ENCODE peak calls at places on chromosomes 3 and 15, in nine cellular contexts. Q is stimulated activated CD4-positive, alpha-beta T cell treated with anti-CD3 and anti-CD28 coated beads, Interleukin-4, amount 100 ng/mL, for 48 hours; J is stimulated activated CD8-positive, alpha-beta memory T cell treated with anti-CD3 and anti-CD28 coated beads, Interleukin-15, amount 100 ng/mL, for 4 hours; K is mucosa of gallbladder; L is NCI-H1092 treated with DMSO at 0.1 percent for 48 hours; W is posterior cingulate gyrus; F is astrocyte; M is Jurkat, Clone E6-1; S is T-helper 1 cell. H is an unnamed sample.

GRCh38 chr3:17680530-17680929 is 61.9 kb downstream of the TBC1D5 start:
- DNase-seq in Q (no peak), J (no peak), K (no peak), L (no peak), W (no peak), F (no peak), M (no peak), S (no peak), H (no peak)

GRCh38 chr15:47506543-47507090 is 210.7 kb upstream of the SEMA6D start:
- DNase-seq in Q (no peak), J (no peak), K (no peak), L (no peak), W (no peak), F (peak), M (no peak), S (no peak), H (no peak)

GRCh38 chr3:115141018-115141757 is 5.9 kb downstream of the ZBTB20 start:
- DNase-seq in Q (no peak), J (no peak), K (no peak), L (no peak), W (no peak), F (no peak), M (no peak), S (no peak), H (peak)

GRCh38 chr15:54014067-54014466 is 35.8 kb downstream of the UNC13C start:
- DNase-seq in Q (no peak), J (no peak), K (no peak), L (no peak), W (no peak), F (no peak), M (no peak), S (no peak), H (no peak)

GRCh38 chr3:38157562-38157961 is 7.8 kb upstream of the OXSR1 start:
- DNase-seq in Q (no peak), J (no peak), K (no peak), L (no peak), W (no peak), F (no peak), M (no peak), S (no peak), H (no peak)

GRCh38 chr15:89399390-89400120 is 64.9 kb upstream of the POLG start:
- DNase-seq in Q (no peak), J (no peak), K (no peak), L (peak), W (no peak), F (no peak), M (peak), S (no peak), H (peak)

GRCh38 chr3:99817047-99817436 is 620 bp upstream of the CMSS1 start:
- DNase-seq in Q (peak), J (no peak), K (no peak), L (no peak), W (no peak), F (no peak), M (no peak), S (no peak), H (no peak)

GRCh38 chr3:191702121-191702520 is 241.2 kb downstream of the PYDC2 start:
- DNase-seq in Q (no peak), J (no peak), K (no peak), L (no peak), W (no peak), F (no peak), M (no peak), S (no peak), H (no peak)

GRCh38 chr3:52346623-52347530 is 30.8 kb downstream of the DNAH1 start:
- DNase-seq in Q (no peak), J (no peak), K (no peak), L (no peak), W (no peak), F (peak), M (no peak), S (no peak), H (no peak)

GRCh38 chr3:54599741-54600140 is 328.1 kb downstream of the LRTM1 start:
- DNase-seq in Q (no peak), J (no peak), K (no peak), L (peak), W (peak), F (no peak), M (no peak), S (no peak), H (no peak)

GRCh38 chr15:75233504-75234190 is 24.5 kb upstream of the GOLGA6C start:
- DNase-seq in Q (no peak), J (no peak), K (no peak), L (no peak), W (no peak), F (no peak), M (no peak), S (no peak), H (no peak)

GRCh38 chr3:66011098-66011655 is 27.5 kb downstream of the MAGI1 start:
- DNase-seq in Q (no peak), J (no peak), K (no peak), L (no peak), W (no peak), F (no peak), M (no peak), S (no peak), H (no peak)

GRCh38 chr3:66428733-66429132 is 72.1 kb downstream of the LRIG1 start:
- DNase-seq in Q (no peak), J (no peak), K (peak), L (peak), W (peak), F (peak), M (no peak), S (no peak), H (peak)

GRCh38 chr3:183434992-183435391 is 6.6 kb upstream of the MCF2L2 start:
- DNase-seq in Q (no peak), J (no peak), K (no peak), L (no peak), W (no peak), F (no peak), M (no peak), S (no peak), H (no peak)

GRCh38 chr3:122301063-122301462 is 24.0 kb upstream of the CSTA start:
- DNase-seq in Q (no peak), J (no peak), K (no peak), L (no peak), W (no peak), F (no peak), M (no peak), S (no peak), H (peak)

GRCh38 chr15:65731926-65732325 is 60.2 kb downstream of the DENND4A start:
- DNase-seq in Q (no peak), J (no peak), K (no peak), L (no peak), W (no peak), F (no peak), M (no peak), S (no peak), H (no peak)

GRCh38 chr15:59347915-59348314 is 24.8 kb downstream of the MYO1E start:
- DNase-seq in Q (no peak), J (no peak), K (no peak), L (no peak), W (no peak), F (no peak), M (no peak), S (no peak), H (no peak)

GRCh38 chr15:47727676-47728075 is 10.4 kb downstream of the SEMA6D start:
- DNase-seq in Q (no peak), J (no peak), K (no peak), L (no peak), W (no peak), F (no peak), M (no peak), S (no peak), H (no peak)

GRCh38 chr15:46709461-46709860 is 1007.8 kb upstream of the SEMA6D start:
- DNase-seq in Q (no peak), J (no peak), K (no peak), L (no peak), W (no peak), F (no peak), M (no peak), S (no peak), H (no peak)